ENCODE peak calls at places on chromosomes 5 and 9, in four cellular contexts. One of them, this sample, is unnamed.
A peak's percentile ranks its signal among the peaks of the same experiment; 100 is the strongest.

GRCh38 chr5:93252165-93252564 is 328.9 kb downstream of the NR2F1-AS1 start:
- DNase-seq in IMR-90: no peak
- DNase-seq in HepG2: peak; percentile 35
- DNase-seq in PC-3: no peak
- DNase-seq in this sample: no peak

GRCh38 chr9:6978591-6978990 is 220.8 kb downstream of the KDM4C start:
- DNase-seq in IMR-90: peak; percentile 8
- DNase-seq in HepG2: no peak
- DNase-seq in PC-3: no peak
- DNase-seq in this sample: peak; percentile 2

GRCh38 chr9:6938447-6938846 is 180.7 kb downstream of the KDM4C start:
- DNase-seq in IMR-90: peak; percentile 95
- DNase-seq in HepG2: peak; percentile 36
- DNase-seq in PC-3: peak; percentile 74
- DNase-seq in this sample: no peak

GRCh38 chr9:14051459-14051858 is 262.5 kb downstream of the NFIB start:
- DNase-seq in IMR-90: no peak
- DNase-seq in HepG2: no peak
- DNase-seq in PC-3: peak; percentile 28
- DNase-seq in this sample: no peak

GRCh38 chr5:31393126-31393525 is 138.8 kb downstream of the DROSHA start:
- DNase-seq in IMR-90: no peak
- DNase-seq in HepG2: no peak
- DNase-seq in PC-3: no peak
- DNase-seq in this sample: no peak

GRCh38 chr5:176407456-176408244 is 8.7 kb downstream of the CLTB start:
- DNase-seq in IMR-90: no peak
- DNase-seq in HepG2: no peak
- DNase-seq in PC-3: no peak
- DNase-seq in this sample: no peak

GRCh38 chr9:108933231-108933630 is 693 bp downstream of the ELP1 start:
- DNase-seq in IMR-90: peak; percentile 40
- DNase-seq in HepG2: no peak
- DNase-seq in PC-3: no peak
- DNase-seq in this sample: peak; percentile 51

GRCh38 chr5:155260798-155261197 is 247.2 kb downstream of the KIF4B start:
- DNase-seq in IMR-90: no peak
- DNase-seq in HepG2: peak; percentile 16
- DNase-seq in PC-3: no peak
- DNase-seq in this sample: peak; percentile 72

GRCh38 chr5:119036101-119036762 is 34.7 kb upstream of the DMXL1 start:
- DNase-seq in IMR-90: peak; percentile 89
- DNase-seq in HepG2: no peak
- DNase-seq in PC-3: peak; percentile 78
- DNase-seq in this sample: no peak

GRCh38 chr9:2125909-2126308 is 110.8 kb downstream of the SMARCA2 start:
- DNase-seq in IMR-90: peak; percentile 30
- DNase-seq in HepG2: no peak
- DNase-seq in PC-3: no peak
- DNase-seq in this sample: no peak

GRCh38 chr5:93915142-93915553 is 173.7 kb upstream of the POU5F2 start:
- DNase-seq in IMR-90: peak; percentile 73
- DNase-seq in HepG2: peak; percentile 50
- DNase-seq in PC-3: peak; percentile 77
- DNase-seq in this sample: peak; percentile 77

GRCh38 chr9:136678034-136678433 is 9.2 kb downstream of the AGPAT2 start:
- DNase-seq in IMR-90: no peak
- DNase-seq in HepG2: no peak
- DNase-seq in PC-3: no peak
- DNase-seq in this sample: no peak

GRCh38 chr5:2729189-2729588 is 22.3 kb downstream of the IRX2 start:
- DNase-seq in IMR-90: no peak
- DNase-seq in HepG2: no peak
- DNase-seq in PC-3: no peak
- DNase-seq in this sample: no peak
- H2AFZ ChIP-seq in IMR-90: no peak overlapping the region
- H2AFZ ChIP-seq in HepG2: no peak overlapping the region
- H2AFZ ChIP-seq in PC-3: no peak overlapping the region
- H2AFZ ChIP-seq in this sample: no peak overlapping the region

DNA sequence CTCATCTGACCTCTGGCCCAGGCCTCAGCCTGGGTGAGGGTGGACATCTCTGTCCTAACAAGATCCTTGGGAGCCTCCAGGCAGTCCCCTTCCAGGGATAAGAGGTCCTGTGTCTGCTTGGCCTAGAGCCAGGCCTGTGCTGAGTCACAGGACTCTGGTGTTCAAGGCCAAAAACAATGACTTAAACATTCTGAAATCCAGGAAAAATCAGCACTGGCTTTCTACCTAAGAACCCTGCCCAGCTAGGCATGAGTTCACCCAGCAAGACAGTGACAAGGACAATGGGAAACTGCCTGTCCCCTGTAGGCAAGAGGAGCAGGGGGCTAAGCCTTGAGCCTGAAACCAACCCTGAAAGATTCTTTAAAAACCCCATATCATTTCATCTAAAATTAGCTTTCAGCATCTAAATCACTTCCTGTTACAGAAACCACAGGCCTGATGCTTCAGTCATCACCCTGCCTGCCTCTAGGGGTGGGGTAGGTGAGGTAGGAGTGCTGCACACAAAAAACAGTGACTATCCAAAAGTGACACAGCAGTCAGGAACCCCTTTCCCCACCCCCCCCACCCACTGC is 29.9 kb downstream of the CSF2 start:
- DNase-seq in IMR-90: peak; percentile 96
- DNase-seq in HepG2: peak; percentile 48
- DNase-seq in PC-3: peak; percentile 94
- DNase-seq in this sample: peak; percentile 78
- H2AFZ ChIP-seq in IMR-90: peak overlapping the region; percentile 86
- H2AFZ ChIP-seq in HepG2: no peak overlapping the region
- H2AFZ ChIP-seq in PC-3: no peak overlapping the region
- H2AFZ ChIP-seq in this sample: no peak overlapping the region

DNA sequence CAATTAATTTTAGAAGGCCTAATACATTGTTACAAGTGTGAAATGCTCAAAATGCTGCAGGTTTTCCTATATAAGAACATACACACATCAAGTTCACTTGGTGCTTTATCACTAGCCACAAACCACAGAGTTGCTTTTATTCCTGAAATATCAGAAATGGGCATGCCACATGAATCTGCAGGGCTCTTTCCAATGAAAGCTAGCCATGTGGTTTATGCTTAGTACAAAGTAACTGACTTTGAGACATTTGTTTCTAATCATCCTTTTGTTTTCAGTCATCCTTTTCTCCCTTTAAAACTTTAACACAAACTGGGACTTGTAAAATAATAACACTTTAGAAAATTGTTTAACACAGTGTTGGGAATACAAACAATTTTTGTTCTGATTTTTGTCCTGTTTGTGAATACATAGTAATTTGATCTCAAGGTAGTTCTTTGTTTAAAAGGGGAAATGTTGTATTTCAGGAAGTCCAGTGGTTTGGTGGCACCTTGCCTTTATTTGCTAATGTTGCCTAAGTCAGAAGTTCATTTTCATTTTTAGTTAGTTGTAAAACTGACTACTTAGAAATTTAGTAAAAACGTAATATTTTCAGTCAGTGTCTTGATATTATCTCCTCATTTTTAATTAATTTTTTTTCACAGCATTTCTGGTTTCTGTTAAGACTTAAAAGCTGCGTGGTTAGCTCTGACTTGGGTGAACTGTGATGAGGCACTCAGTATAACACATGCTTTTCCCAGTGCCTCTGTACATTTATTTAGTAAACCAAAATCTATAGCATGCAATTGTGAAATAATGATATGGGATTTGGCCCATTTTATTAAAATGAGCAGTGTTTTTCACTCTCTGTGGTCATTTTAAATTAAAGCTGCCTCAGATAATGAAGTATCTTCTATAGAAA is 18.6 kb downstream of the PRDM6 start:
- DNase-seq in IMR-90: no peak
- DNase-seq in HepG2: no peak
- DNase-seq in PC-3: no peak
- DNase-seq in this sample: no peak
- H2AFZ ChIP-seq in IMR-90: no peak overlapping the region
- H2AFZ ChIP-seq in HepG2: no peak overlapping the region
- H2AFZ ChIP-seq in PC-3: no peak overlapping the region
- H2AFZ ChIP-seq in this sample: no peak overlapping the region

GRCh38 chr9:126171641-126172040 is 155.0 kb upstream of the MVB12B start:
- DNase-seq in IMR-90: no peak
- DNase-seq in HepG2: no peak
- DNase-seq in PC-3: no peak
- DNase-seq in this sample: no peak

GRCh38 chr9:126166866-126167265 is 159.8 kb upstream of the MVB12B start:
- DNase-seq in IMR-90: no peak
- DNase-seq in HepG2: no peak
- DNase-seq in PC-3: no peak
- DNase-seq in this sample: no peak

GRCh38 chr9:126173401-126173800 is 153.2 kb upstream of the MVB12B start:
- DNase-seq in IMR-90: no peak
- DNase-seq in HepG2: no peak
- DNase-seq in PC-3: no peak
- DNase-seq in this sample: no peak

GRCh38 chr9:126169736-126170135 is 156.9 kb upstream of the MVB12B start:
- DNase-seq in IMR-90: no peak
- DNase-seq in HepG2: no peak
- DNase-seq in PC-3: no peak
- DNase-seq in this sample: no peak

GRCh38 chr9:126170286-126170823 is 156.3 kb upstream of the MVB12B start:
- DNase-seq in IMR-90: no peak
- DNase-seq in HepG2: no peak
- DNase-seq in PC-3: no peak
- DNase-seq in this sample: no peak
- H2AFZ ChIP-seq in IMR-90: no peak overlapping the region
- H2AFZ ChIP-seq in HepG2: no peak overlapping the region
- H2AFZ ChIP-seq in PC-3: no peak overlapping the region
- H2AFZ ChIP-seq in this sample: no peak overlapping the region

This sample was measured in Karpas-422.